ENCODE peak calls at places on chromosomes 5 and 9, in four cellular contexts. J, Z, C and K are unnamed samples.

GRCh38 chr5:157265714-157266285 is at the start of gene CYFIP2:
- DNase-seq in J (no peak), Z (no peak), C (no peak), K (no peak)

GRCh38 chr9:88803551-88804288 is 187.5 kb upstream of the S1PR3 start:
- DNase-seq in J (no peak), Z (no peak), C (no peak), K (no peak)

GRCh38 chr5:146068977-146069779 is 36.2 kb downstream of the PLAC8L1 start:
- DNase-seq in J (no peak), Z (no peak), C (no peak), K (no peak)

GRCh38 chr9:4260661-4261060 is 39.2 kb downstream of the GLIS3 start:
- DNase-seq in J (no peak), Z (no peak), C (no peak), K (no peak)

GRCh38 chr5:116445311-116445710 is 129.3 kb downstream of the SEMA6A start:
- DNase-seq in J (no peak), Z (no peak), C (no peak), K (no peak)

GRCh38 chr9:69976165-69976564 is 67.5 kb upstream of the MAMDC2 start:
- DNase-seq in J (no peak), Z (no peak), C (no peak), K (no peak)

GRCh38 chr5:9207820-9208418 is 338.0 kb downstream of the SEMA5A start:
- DNase-seq in J (peak; percentile 34), Z (no peak), C (no peak), K (peak; percentile 13)

GRCh38 chr5:157607371-157608161 is 32.0 kb upstream of the ADAM19 start:
- DNase-seq in J (no peak), Z (no peak), C (no peak), K (no peak)

GRCh38 chr5:72248352-72249032 is 71.5 kb downstream of the MRPS27 start:
- DNase-seq in J (no peak), Z (no peak), C (no peak), K (no peak)

GRCh38 chr9:135152608-135153337 is 65.3 kb downstream of the OLFM1 start:
- DNase-seq in J (peak; percentile 7), Z (no peak), C (peak; percentile 27), K (peak; percentile 71)

GRCh38 chr9:33375841-33376321 is 26.5 kb downstream of the AQP7 start:
- DNase-seq in J (no peak), Z (no peak), C (no peak), K (no peak)

GRCh38 chr5:112146323-112146848 is 272.7 kb downstream of the EPB41L4A start:
- DNase-seq in J (no peak), Z (peak; percentile 74), C (no peak), K (no peak)

GRCh38 chr5:122263352-122264030 is 48.5 kb upstream of the SNCAIP start:
- DNase-seq in J (no peak), Z (no peak), C (no peak), K (no peak)

DNA sequence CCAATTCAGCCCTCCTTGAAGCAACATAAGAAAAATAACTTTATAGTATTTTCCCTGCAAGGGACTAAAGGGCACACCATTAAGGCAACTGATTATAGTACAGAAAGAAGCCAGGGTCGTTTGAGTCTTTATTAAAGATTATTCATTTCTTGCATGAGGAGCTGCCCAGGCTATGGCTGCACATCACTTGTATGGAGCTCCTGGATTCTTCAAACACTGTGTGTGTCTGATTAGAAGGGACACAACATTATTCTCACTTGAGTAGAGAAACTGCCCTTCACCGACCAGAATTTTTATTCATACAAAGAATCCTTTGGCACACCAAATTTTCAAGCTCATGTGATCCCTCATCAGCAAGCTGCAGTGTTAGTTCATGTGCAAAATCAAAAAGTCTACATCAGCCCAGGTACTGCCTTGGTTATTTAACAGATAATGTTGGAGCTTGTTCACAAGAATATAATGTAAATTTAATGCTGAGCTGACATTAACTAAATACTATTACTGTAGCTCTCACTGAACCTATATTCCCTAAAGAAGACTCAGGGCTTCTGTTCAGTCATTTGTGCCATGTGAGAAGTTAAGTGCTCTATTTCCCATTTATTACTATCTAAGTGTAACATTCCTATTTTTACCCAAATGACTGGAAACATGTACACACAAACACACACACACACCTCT is 9.9 kb downstream of the C5orf63 start:
- DNase-seq in J (no peak), Z (no peak), C (no peak), K (no peak)
- TF ChIP-seq SUZ12 in J (no peak), Z (no peak), C (no peak), K (no peak)

DNA sequence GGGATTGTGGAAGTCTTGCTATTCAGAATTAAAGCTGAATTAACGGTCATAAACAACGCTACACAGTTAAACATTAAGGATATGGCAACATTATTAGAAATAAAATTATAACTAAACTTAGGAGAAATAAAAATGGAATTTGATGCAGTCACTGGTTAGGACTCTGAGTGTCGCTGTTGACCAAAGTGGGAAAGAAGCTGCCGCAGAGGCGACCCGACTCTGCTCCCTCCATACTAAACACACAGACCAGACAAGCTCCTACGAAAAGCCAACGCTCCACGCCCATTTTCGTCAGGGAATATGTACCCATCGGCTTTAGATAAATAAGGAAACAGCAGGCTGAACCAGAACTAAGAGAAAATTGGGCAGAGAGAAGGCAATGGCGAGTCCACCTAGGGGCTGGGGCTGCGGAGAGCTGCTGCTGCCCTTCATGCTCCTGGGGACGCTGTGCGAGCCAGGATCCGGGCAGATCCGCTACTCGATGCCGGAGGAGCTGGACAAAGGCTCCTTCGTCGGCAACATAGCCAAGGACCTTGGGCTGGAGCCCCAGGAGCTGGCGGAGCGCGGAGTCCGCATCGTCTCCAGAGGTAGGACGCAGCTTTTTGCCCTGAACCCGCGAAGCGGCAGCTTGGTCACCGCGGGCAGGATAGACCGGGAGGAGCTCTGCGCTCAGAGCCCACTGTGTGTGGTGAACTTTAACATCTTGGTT is at the start of gene PCDHGA5:
- DNase-seq in J (no peak), Z (no peak), C (no peak), K (no peak)
- H3K9me3 ChIP-seq in J (peaks cover 54% of the 10 kb centered on the region), Z (peaks cover 15% of the 10 kb centered on the region), C (peaks cover 51% of the 10 kb centered on the region), K (peaks cover 40% of the 10 kb centered on the region)

GRCh38 chr9:73911814-73912213 is 585.3 kb upstream of the RORB start:
- DNase-seq in J (no peak), Z (no peak), C (no peak), K (no peak)

GRCh38 chr9:73919712-73920111 is 577.4 kb upstream of the RORB start:
- DNase-seq in J (no peak), Z (no peak), C (no peak), K (no peak)

DNA sequence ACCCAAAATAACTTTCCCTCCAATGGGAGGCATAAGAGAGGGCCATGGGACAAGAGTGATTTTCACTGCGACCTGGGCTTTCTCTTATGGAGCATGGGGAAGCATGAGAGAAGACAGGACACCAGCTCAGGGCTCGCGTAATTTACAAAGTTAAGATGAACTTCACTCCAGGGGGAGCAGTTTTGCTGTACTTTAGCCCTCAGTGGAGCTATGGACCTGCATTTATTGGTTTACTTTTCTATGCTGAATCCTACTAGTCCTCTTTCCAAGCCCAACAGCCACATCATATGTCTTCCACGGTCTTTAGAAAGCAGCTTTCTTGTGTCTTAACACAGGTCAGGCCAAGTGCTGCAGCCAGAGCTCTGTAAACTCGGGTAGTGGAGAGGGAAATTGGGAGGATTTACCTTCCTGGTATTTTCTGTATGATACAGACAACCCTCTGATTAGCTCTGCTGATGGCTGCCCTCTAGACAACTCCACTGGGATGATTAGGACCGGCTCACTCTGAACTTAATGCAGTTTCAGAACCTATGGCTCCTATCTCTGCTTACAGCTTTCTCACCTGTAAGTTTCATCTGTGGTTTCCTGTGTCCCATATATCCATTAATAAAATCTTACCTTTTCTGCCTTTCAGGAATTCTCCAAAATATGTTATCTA is 581.0 kb upstream of the RORB start:
- DNase-seq in J (peak; percentile 29), Z (no peak), C (no peak), K (peak; percentile 38)
- TF ChIP-seq SUZ12 in J (no peak), Z (no peak), C (no peak), K (no peak)

GRCh38 chr5:3221432-3221831 is 374.2 kb upstream of the IRX1 start:
- DNase-seq in J (no peak), Z (no peak), C (no peak), K (no peak)
- H3K9me3 ChIP-seq in J (no peaks in the 10 kb centered on the region), Z (no peaks in the 10 kb centered on the region), C (no peaks in the 10 kb centered on the region), K (no peaks in the 10 kb centered on the region)

GRCh38 chr5:168339151-168340140 is 48.0 kb downstream of the WWC1 start:
- DNase-seq in J (no peak), Z (no peak), C (no peak), K (no peak)

GRCh38 chr5:168342985-168343384 is 51.5 kb downstream of the WWC1 start:
- DNase-seq in J (no peak), Z (no peak), C (no peak), K (no peak)

GRCh38 chr5:168340487-168340886 is 49.0 kb downstream of the WWC1 start:
- DNase-seq in J (no peak), Z (no peak), C (no peak), K (no peak)

GRCh38 chr5:168341178-168341577 is 49.7 kb downstream of the WWC1 start:
- DNase-seq in J (no peak), Z (no peak), C (no peak), K (no peak)

DNA sequence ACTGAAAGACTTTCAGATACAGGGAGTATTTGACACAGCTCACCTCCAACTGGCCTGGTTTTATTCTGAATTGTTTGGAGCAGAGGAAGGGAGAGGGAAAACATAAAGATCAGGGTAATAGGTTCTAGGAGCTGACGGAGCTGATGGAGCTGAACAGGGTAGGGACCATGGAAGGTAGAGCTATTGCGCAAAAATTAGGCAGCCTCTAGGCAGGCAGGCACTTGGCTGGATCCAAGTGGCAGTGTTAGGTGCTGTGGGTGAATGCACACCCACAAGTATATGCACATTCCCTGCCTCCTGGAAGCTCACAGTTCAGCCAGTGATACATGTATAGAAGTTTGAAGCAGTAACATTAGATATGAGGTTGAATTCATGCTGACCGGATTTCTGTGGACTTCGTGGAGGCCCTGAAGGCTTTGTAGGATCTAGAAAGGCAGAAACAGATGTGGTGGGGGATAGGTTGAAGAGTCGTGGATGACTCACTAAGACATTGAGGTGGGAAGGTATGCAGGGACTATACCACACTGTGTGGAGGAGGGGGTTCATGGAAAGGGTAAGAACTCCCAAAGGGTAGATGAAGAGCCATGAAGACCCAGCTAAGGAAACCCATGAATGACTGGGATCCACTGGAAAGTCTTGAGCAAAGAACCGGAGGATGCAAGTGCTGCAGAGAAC is 50.8 kb downstream of the WWC1 start:
- DNase-seq in J (no peak), Z (no peak), C (no peak), K (no peak)
- TF ChIP-seq SUZ12 in J (no peak), Z (no peak), C (no peak), K (no peak)

DNA sequence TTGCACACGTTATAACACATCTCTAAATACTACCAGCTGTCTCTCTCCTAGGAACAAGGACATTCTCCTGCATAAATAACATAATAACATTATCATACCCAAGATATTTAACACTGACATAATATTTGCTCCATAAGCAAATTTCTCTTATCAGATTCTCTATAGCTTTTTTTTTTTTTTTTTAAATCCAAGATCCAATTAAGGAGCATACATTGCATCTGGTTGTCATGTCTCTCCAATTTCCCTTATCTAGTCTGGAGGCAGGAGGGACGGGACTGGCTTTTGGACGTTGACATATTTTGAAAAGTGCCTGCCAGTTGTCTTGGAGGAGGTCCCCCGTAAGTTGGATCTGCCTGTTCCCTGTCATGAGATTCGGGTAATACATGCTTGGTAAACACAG is 76.6 kb downstream of the RAPGEF1 start:
- DNase-seq in J (no peak), Z (no peak), C (no peak), K (no peak)
- H3K9me3 ChIP-seq in J (no peaks in the 10 kb centered on the region), Z (no peaks in the 10 kb centered on the region), C (no peaks in the 10 kb centered on the region), K (peaks cover 18% of the 10 kb centered on the region)

GRCh38 chr9:129666575-129666974 is 1.1 kb downstream of the PRRX2 start:
- DNase-seq in J (no peak), Z (no peak), C (no peak), K (no peak)
- TF ChIP-seq SUZ12 in J (no peak), Z (no peak), C (no peak), K (no peak)